ENCODE peak calls at places on chromosomes 2 and 18, in six cellular contexts. S is NCI-H510A, A is cardiac fibroblast, B is nucleus accumbens, Z is NCI-H1092, O is fibroblast of the aortic adventitia. M is an unnamed sample.

GRCh38 chr18:37889963-37890362 is 324.4 kb upstream of the CELF4 start:
- DNase-seq in Z (no peak), B (no peak), O (no peak), A (no peak), S (no peak), M (no peak)

GRCh38 chr2:202653890-202654289 is 19.1 kb downstream of the FAM117B start:
- DNase-seq in O (no peak), A (no peak), B (no peak), S (no peak), Z (no peak), M (no peak)

GRCh38 chr18:25282922-25283703 is 68.9 kb downstream of the ZNF521 start:
- DNase-seq in S (no peak), O (no peak), B (no peak), A (no peak), Z (no peak), M (no peak)

GRCh38 chr2:96408631-96409542 is 73.3 kb downstream of the NCAPH start:
- DNase-seq in S (no peak), Z (no peak), O (peak), A (peak), B (peak), M (no peak)

GRCh38 chr2:74373985-74374384 is 6.1 kb downstream of the DCTN1 start:
- DNase-seq in Z (no peak), A (no peak), B (peak), S (no peak), O (no peak), M (no peak)

GRCh38 chr2:20551231-20551944 is 99.5 kb downstream of the HS1BP3 start:
- DNase-seq in S (no peak), A (no peak), O (no peak), Z (no peak), B (peak), M (peak)

GRCh38 chr2:73295751-73296400 is 2.5 kb upstream of the EGR4 start:
- DNase-seq in S (no peak), B (no peak), Z (no peak), A (no peak), O (no peak), M (no peak)

GRCh38 chr2:64463784-64464183 is 9.8 kb downstream of the LGALSL start:
- DNase-seq in Z (no peak), S (no peak), O (peak), A (peak), B (peak), M (peak)

GRCh38 chr18:44939037-44939665 is 258.5 kb downstream of the SETBP1 start:
- DNase-seq in S (no peak), A (no peak), B (no peak), Z (no peak), O (no peak), M (no peak)

GRCh38 chr2:98869868-98870267 is 66.2 kb downstream of the CRACDL start:
- DNase-seq in B (no peak), O (no peak), Z (peak), A (no peak), S (peak), M (no peak)

GRCh38 chr2:207746131-207746530 is 23.6 kb downstream of the FZD5 start:
- DNase-seq in O (peak), S (no peak), Z (peak), B (peak), A (peak), M (peak)

GRCh38 chr2:61354486-61355197 is 116.2 kb downstream of the USP34 start:
- DNase-seq in A (peak), B (no peak), O (no peak), Z (no peak), S (no peak), M (no peak)

GRCh38 chr2:174392706-174393105 is 2.8 kb upstream of the SCRN3 start:
- DNase-seq in Z (no peak), O (no peak), A (no peak), S (no peak), B (no peak), M (peak)

GRCh38 chr2:68110102-68110501 is 47.3 kb upstream of the C1D start:
- DNase-seq in Z (no peak), O (no peak), S (no peak), B (no peak), A (no peak), M (no peak)

GRCh38 chr2:855177-855576 is 95.5 kb upstream of the SNTG2 start:
- DNase-seq in Z (no peak), B (no peak), A (no peak), O (no peak), S (no peak), M (no peak)

GRCh38 chr2:111652681-111653080 is 231.3 kb downstream of the ANAPC1 start:
- DNase-seq in A (no peak), S (no peak), O (no peak), Z (no peak), B (no peak), M (no peak)

GRCh38 chr2:30145826-30146336 is 926 bp upstream of the YPEL5 start:
- DNase-seq in A (no peak), O (peak), Z (no peak), B (no peak), S (no peak), M (peak)

GRCh38 chr2:20421336-20421987 is 25.4 kb upstream of the RHOB start:
- DNase-seq in O (no peak), A (no peak), B (no peak), S (no peak), Z (no peak), M (no peak)

GRCh38 chr2:206939340-206939739 is at the start of gene CPO:
- DNase-seq in B (no peak), Z (no peak), O (no peak), A (no peak), S (no peak), M (no peak)

GRCh38 chr18:58512161-58512581 is 116.7 kb downstream of the ALPK2 start:
- DNase-seq in A (no peak), O (no peak), S (no peak), B (no peak), Z (no peak), M (no peak)

GRCh38 chr2:195533771-195534642 is 123.0 kb upstream of the SLC39A10 start:
- DNase-seq in A (peak), B (peak), O (peak), Z (no peak), S (no peak), M (peak)

M was measured in adipocyte.